ENCODE peak calls at places on chromosomes 13 and 19, in eight cellular contexts. J, Q, T, I, V, F, M and E are unnamed samples.

GRCh38 chr19:4830768-4831265 is 695 bp downstream of the TICAM1 start:
- DNase-seq in F (no peak), Q (no peak), I (no peak), J (no peak), T (no peak), M (no peak), V (no peak), E (no peak)

GRCh38 chr19:3320354-3320670 is 46.1 kb upstream of the NFIC start:
- DNase-seq in J (no peak), Q (no peak), M (no peak), F (no peak), I (no peak), T (no peak), V (no peak), E (no peak)

GRCh38 chr13:52832268-52832667 is 16.2 kb downstream of the PCDH8 start:
- DNase-seq in J (no peak), Q (no peak), V (no peak), F (no peak), M (no peak), I (no peak), T (peak), E (no peak)

GRCh38 chr19:4678881-4679379 is 8.8 kb upstream of the MYDGF start:
- DNase-seq in F (peak), M (peak), J (no peak), V (peak), T (peak), Q (no peak), I (peak), E (no peak)

GRCh38 chr19:4115050-4115817 is 8.7 kb downstream of the MAP2K2 start:
- DNase-seq in I (no peak), F (no peak), J (no peak), T (peak), M (no peak), V (no peak), Q (no peak), E (peak)

GRCh38 chr19:56273563-56274117 is 1.1 kb downstream of the EDDM13 start:
- DNase-seq in J (no peak), V (no peak), T (no peak), Q (no peak), M (peak), F (no peak), I (no peak), E (no peak)

GRCh38 chr19:55481148-55482127 is 3.5 kb upstream of the NAT14 start:
- DNase-seq in V (no peak), F (no peak), Q (no peak), T (no peak), I (no peak), M (no peak), J (no peak), E (no peak)

GRCh38 chr13:110630566-110631119 is 15.3 kb downstream of the NAXD start:
- DNase-seq in V (no peak), F (no peak), Q (no peak), J (no peak), T (no peak), I (no peak), M (no peak), E (no peak)

GRCh38 chr13:109700176-109700575 is 86.2 kb downstream of the IRS2 start:
- DNase-seq in V (no peak), Q (peak), M (peak), I (peak), T (peak), F (no peak), J (no peak), E (peak)

GRCh38 chr13:101916108-101916757 is 463.8 kb downstream of the ITGBL1 start:
- DNase-seq in Q (no peak), T (peak), I (no peak), V (peak), F (peak), J (peak), M (peak), E (no peak)

GRCh38 chr13:53382008-53382407 is 353.4 kb downstream of the OLFM4 start:
- DNase-seq in V (peak), F (peak), M (no peak), I (no peak), J (no peak), T (peak), Q (no peak), E (no peak)

GRCh38 chr19:507286-508203 is at the start of gene TPGS1:
- DNase-seq in M (peak), Q (peak), J (peak), I (peak), V (peak), F (peak), T (peak), E (peak)

GRCh38 chr19:7733376-7733775 is 1.5 kb upstream of the CLEC4G start:
- DNase-seq in Q (no peak), J (no peak), V (no peak), I (no peak), T (no peak), F (no peak), M (no peak), E (no peak)

GRCh38 chr19:7730286-7731217 is 1.4 kb downstream of the CLEC4G start:
- DNase-seq in Q (no peak), J (no peak), M (no peak), F (no peak), V (peak), T (no peak), I (no peak), E (no peak)

GRCh38 chr19:7731615-7732014 is 295 bp downstream of the CLEC4G start:
- DNase-seq in M (no peak), V (no peak), Q (no peak), J (no peak), I (no peak), F (no peak), T (no peak), E (no peak)

GRCh38 chr19:7731218-7731595 is 703 bp downstream of the CLEC4G start:
- DNase-seq in I (no peak), V (no peak), Q (no peak), T (no peak), J (no peak), F (no peak), M (no peak), E (no peak)

DNA sequence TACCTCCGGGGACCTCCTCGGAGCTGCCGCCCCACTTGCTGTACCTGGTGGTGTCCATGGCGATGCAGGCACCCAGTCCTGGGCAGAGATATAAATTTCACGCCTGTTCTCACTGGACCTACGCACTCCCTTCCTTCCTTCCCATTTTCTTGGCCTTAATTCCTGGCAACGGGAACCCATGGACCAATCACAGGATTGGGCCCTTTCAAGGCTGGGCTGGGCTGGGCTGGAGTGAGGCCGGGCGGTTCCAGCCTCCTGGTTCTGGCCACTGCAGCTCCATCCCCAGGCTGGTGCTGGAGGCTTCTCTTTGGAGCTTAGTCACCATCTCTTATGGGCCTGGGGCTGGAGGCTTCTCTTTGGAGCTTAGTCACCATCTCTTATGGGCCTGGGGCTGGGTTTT is at the start of gene CLEC4G:
- DNase-seq in F (no peak), Q (no peak), M (no peak), T (no peak), I (no peak), J (no peak), V (no peak), E (no peak)
- H3K4me3 ChIP-seq in F (no peak), Q (no peak), M (no peak), T (no peak), I (no peak), J (no peak), V (peak), E (no peak)

GRCh38 chr13:41017153-41017552 is 2.0 kb downstream of the ELF1 start:
- DNase-seq in I (peak), J (no peak), M (no peak), V (no peak), T (no peak), F (no peak), Q (no peak), E (no peak)
- H3K4me3 ChIP-seq in I (peak), J (no peak), M (no peak), V (no peak), T (no peak), F (no peak), Q (peak), E (peak)

DNA sequence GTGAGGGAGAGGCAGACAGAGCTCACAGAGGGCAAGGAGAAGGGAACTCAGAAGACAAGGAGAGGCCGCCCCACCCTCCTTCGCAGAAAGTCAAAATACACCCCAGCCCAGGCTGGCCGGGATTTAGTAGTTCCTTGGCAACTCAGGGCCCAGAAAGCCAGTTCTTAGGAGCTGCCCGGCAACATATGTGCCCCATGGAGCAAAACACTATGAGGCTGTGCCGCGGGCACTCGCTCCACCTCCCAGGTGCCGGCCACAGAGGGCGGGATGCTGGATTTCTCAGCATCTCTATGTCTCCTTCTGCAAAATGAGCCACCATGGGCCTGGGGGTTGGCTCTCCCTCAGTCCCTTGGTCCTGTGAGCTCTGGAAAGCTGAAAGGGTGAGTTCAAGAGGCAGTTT is 93.8 kb upstream of the CACNA1A start:
- DNase-seq in J (no peak), Q (no peak), I (no peak), T (no peak), M (no peak), V (no peak), F (no peak), E (no peak)
- H3K4me3 ChIP-seq in J (no peak), Q (no peak), I (no peak), T (no peak), M (no peak), V (no peak), F (no peak), E (no peak)

DNA sequence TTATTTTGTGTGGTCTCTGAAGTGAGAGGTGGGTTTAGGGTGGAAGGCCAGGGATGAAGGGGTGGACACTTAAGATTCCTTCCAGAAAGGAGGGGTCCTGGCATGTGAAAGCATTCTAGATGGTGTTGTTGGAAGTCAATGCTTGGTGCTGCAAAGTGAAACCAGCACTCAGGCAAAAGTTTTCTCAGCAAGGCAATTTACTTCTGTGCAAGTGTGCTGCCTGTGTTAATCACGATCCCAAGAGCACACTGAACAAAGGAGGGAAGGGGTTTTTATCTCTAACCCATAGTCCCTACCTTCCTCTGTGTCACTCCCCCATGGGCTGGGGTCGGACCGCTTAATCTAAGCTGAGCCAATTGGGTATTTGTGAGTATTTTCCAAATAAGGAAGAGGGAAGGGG is 1.3 kb downstream of the ZNF134 start:
- DNase-seq in V (no peak), M (no peak), Q (no peak), J (no peak), F (no peak), I (no peak), T (no peak), E (no peak)
- H3K4me3 ChIP-seq in V (peak), M (peak), Q (no peak), J (peak), F (peak), I (peak), T (peak), E (no peak)

GRCh38 chr19:17522988-17523872 is 11.8 kb downstream of the PGLS start:
- DNase-seq in Q (peak), I (peak), J (no peak), T (no peak), M (no peak), V (no peak), F (no peak), E (peak)
- H3K4me3 ChIP-seq in Q (no peak), I (peak), J (no peak), T (no peak), M (no peak), V (no peak), F (no peak), E (peak)

DNA sequence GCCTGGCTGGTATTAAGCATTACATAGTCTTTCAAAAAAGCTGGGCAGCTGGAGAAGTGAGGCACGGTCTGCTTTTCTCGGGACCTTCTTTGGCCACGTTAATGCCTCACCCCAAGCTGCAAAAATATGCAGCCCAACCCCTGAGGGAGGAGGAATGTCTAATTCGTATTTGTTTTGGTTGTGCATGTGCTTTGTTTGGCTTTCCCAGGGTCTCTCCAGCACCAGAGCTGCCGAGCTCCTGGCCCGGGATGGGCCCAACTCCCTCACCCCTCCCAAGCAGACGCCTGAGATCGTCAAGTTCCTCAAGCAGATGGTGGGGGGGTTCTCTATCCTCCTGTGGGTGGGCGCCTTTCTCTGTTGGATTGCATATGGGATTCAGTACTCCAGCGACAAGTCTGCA is 7.9 kb downstream of the ATP12A start:
- DNase-seq in T (no peak), F (no peak), M (no peak), V (no peak), J (no peak), I (no peak), Q (no peak), E (no peak)
- H3K4me3 ChIP-seq in T (no peak), F (no peak), M (no peak), V (no peak), J (no peak), I (no peak), Q (no peak), E (no peak)

GRCh38 chr13:113110852-113111315 is 5.3 kb downstream of the F7 start:
- DNase-seq in T (no peak), J (no peak), I (no peak), F (no peak), V (no peak), Q (no peak), M (no peak), E (no peak)
- H3K4me3 ChIP-seq in T (no peak), J (no peak), I (no peak), F (no peak), V (peak), Q (peak), M (no peak), E (no peak)